ENCODE peak calls at places on chromosomes 12 and 14, in five cellular contexts. S, I, A, K and T are unnamed samples.

GRCh38 chr12:8953773-8954402 is 4.4 kb upstream of the M6PR start:
- DNase-seq in I (no peak), K (no peak), A (no peak), S (no peak), T (no peak)

GRCh38 chr14:74531011-74531410 is 37.4 kb downstream of the ISCA2 start:
- DNase-seq in I (no peak), S (no peak), A (no peak), K (no peak), T (no peak)

GRCh38 chr14:51357250-51357649 is 117.2 kb downstream of the TMX1 start:
- DNase-seq in A (no peak), K (no peak), I (no peak), S (no peak), T (no peak)

GRCh38 chr12:71046215-71046614 is 111.6 kb downstream of the TSPAN8 start:
- DNase-seq in I (no peak), K (no peak), A (no peak), S (no peak), T (no peak)

GRCh38 chr12:46342562-46343033 is 30.0 kb downstream of the SLC38A2 start:
- DNase-seq in A (no peak), K (no peak), S (no peak), I (peak; percentile 13), T (no peak)

GRCh38 chr14:68042591-68043210 is 223.1 kb downstream of the RAD51B start:
- DNase-seq in K (no peak), I (peak; percentile 50), A (no peak), S (no peak), T (no peak)

GRCh38 chr12:88334271-88334670 is 192.2 kb downstream of the TMTC3 start:
- DNase-seq in K (no peak), S (no peak), I (peak; percentile 19), A (no peak), T (no peak)

GRCh38 chr14:102096569-102097188 is 9.8 kb upstream of the HSP90AA1 start:
- DNase-seq in S (peak; percentile 93), I (peak; percentile 87), K (no peak), A (peak; percentile 36), T (peak; percentile 90)

GRCh38 chr12:95218164-95218851 is 701 bp downstream of the VEZT start:
- DNase-seq in S (no peak), A (no peak), K (no peak), I (no peak), T (no peak)

GRCh38 chr14:93430889-93431670 is at the start of gene UNC79:
- DNase-seq in A (no peak), K (no peak), I (no peak), S (no peak), T (no peak)

GRCh38 chr12:108305520-108305919 is 33.6 kb downstream of the CMKLR1 start:
- DNase-seq in I (peak; percentile 21), K (no peak), S (peak; percentile 95), A (no peak), T (peak; percentile 80)

GRCh38 chr14:44448816-44449411 is 58.2 kb downstream of the FSCB start:
- DNase-seq in I (no peak), K (no peak), S (no peak), A (no peak), T (no peak)

GRCh38 chr14:75267141-75267601 is 11.5 kb upstream of the FOS start:
- DNase-seq in A (no peak), K (no peak), I (no peak), S (peak; percentile 55), T (no peak)

GRCh38 chr14:81521356-81521755 is 12.3 kb downstream of the SEL1L start:
- DNase-seq in S (no peak), I (no peak), K (no peak), A (no peak), T (no peak)

GRCh38 chr12:69052613-69053408 is 119.8 kb upstream of the CPM start:
- DNase-seq in I (peak; percentile 25), A (no peak), S (no peak), K (no peak), T (no peak)

GRCh38 chr12:21165048-21165447 is 34.1 kb downstream of the SLCO1B1 start:
- DNase-seq in I (no peak), A (no peak), K (no peak), S (no peak), T (no peak)

GRCh38 chr14:96055753-96056508 is 16.8 kb downstream of the C14orf132 start:
- DNase-seq in A (no peak), K (no peak), I (no peak), S (no peak), T (peak; percentile 32)

GRCh38 chr12:108457006-108457733 is 57.9 kb upstream of the FICD start:
- DNase-seq in S (no peak), A (peak; percentile 7), I (no peak), K (no peak), T (no peak)

GRCh38 chr12:46377678-46378077 is 5.1 kb upstream of the SLC38A2 start:
- DNase-seq in S (no peak), I (no peak), A (no peak), K (no peak), T (no peak)

GRCh38 chr14:60430276-60430675 is 55.6 kb downstream of the C14orf39 start:
- DNase-seq in I (no peak), A (no peak), S (no peak), K (no peak), T (no peak)

GRCh38 chr14:31127690-31128089 is 79.9 kb downstream of the HECTD1 start:
- DNase-seq in K (no peak), S (no peak), A (no peak), I (no peak), T (no peak)

GRCh38 chr14:76939015-76939742 is 89.3 kb downstream of the IRF2BPL start:
- DNase-seq in K (no peak), A (no peak), I (no peak), S (no peak), T (no peak)

GRCh38 chr14:75383721-75384120 is 44.1 kb upstream of the JDP2 start:
- DNase-seq in I (no peak), S (no peak), K (no peak), A (no peak), T (no peak)

GRCh38 chr14:21106191-21106505 is 5.3 kb downstream of the TMEM253 start:
- DNase-seq in S (no peak), A (no peak), K (no peak), I (no peak), T (no peak)

GRCh38 chr14:37591941-37592287 is 3.1 kb downstream of the FOXA1 start:
- DNase-seq in I (no peak), S (no peak), K (no peak), A (no peak), T (no peak)

GRCh38 chr12:96070670-96071279 is 35.4 kb upstream of the LTA4H start:
- DNase-seq in S (no peak), A (no peak), K (no peak), I (no peak), T (no peak)

GRCh38 chr12:90090929-90091651 is 382.5 kb upstream of the ATP2B1 start:
- DNase-seq in A (peak; percentile 71), S (no peak), K (no peak), I (no peak), T (no peak)

GRCh38 chr12:89243786-89244185 is 108.5 kb downstream of the DUSP6 start:
- DNase-seq in I (no peak), A (no peak), S (no peak), K (no peak), T (no peak)

GRCh38 chr12:53219956-53220856 is 11.8 kb downstream of the RARG start:
- DNase-seq in I (peak; percentile 63), A (peak; percentile 72), K (peak; percentile 42), S (no peak), T (peak; percentile 95)

GRCh38 chr12:53221203-53222076 is 10.6 kb downstream of the RARG start:
- DNase-seq in I (peak; percentile 77), K (no peak), A (no peak), S (no peak), T (peak; percentile 92)

GRCh38 chr12:53219116-53219955 is 12.3 kb upstream of the ITGB7 start:
- DNase-seq in S (no peak), A (no peak), I (no peak), K (no peak), T (peak; percentile 86)

GRCh38 chr12:53222170-53223005 is 9.6 kb downstream of the RARG start:
- DNase-seq in K (no peak), A (no peak), I (no peak), S (no peak), T (peak; percentile 64)

GRCh38 chr12:53220857-53221202 is 11.2 kb downstream of the RARG start:
- DNase-seq in K (no peak), I (peak; percentile 84), A (no peak), S (peak; percentile 95), T (peak; percentile 96)
- TF ChIP-seq POLR2AphosphoS5 in K (peak; percentile 56), I (peak; percentile 75), A (no peak), S (no peak), T (peak; percentile 72)

DNA sequence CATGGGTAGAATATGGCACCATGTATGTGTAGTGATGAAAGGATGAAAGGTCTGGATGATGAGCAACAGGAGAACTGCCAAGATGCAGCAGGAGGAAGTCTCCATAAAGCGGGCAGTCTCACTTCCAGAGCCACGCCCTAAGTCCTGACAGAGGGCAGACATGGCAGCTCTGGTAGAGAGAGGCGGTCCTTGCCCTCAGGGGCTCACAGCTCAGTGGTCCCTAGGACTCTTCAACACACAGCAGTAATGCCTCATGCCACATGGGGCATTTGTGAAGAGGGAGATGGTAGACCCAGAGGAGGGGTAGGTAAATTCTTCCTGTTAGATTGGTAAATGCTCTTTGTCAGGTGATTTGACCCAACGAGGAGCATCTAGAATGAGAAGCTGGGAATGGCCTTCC is 1088.4 kb downstream of the BCL11B start:
- DNase-seq in A (no peak), K (no peak), I (no peak), S (no peak), T (no peak)
- H3K4me3 ChIP-seq in A (no peak overlapping the region), K (no peak overlapping the region), I (no peak overlapping the region), S (no peak overlapping the region), T (no peak overlapping the region)

DNA sequence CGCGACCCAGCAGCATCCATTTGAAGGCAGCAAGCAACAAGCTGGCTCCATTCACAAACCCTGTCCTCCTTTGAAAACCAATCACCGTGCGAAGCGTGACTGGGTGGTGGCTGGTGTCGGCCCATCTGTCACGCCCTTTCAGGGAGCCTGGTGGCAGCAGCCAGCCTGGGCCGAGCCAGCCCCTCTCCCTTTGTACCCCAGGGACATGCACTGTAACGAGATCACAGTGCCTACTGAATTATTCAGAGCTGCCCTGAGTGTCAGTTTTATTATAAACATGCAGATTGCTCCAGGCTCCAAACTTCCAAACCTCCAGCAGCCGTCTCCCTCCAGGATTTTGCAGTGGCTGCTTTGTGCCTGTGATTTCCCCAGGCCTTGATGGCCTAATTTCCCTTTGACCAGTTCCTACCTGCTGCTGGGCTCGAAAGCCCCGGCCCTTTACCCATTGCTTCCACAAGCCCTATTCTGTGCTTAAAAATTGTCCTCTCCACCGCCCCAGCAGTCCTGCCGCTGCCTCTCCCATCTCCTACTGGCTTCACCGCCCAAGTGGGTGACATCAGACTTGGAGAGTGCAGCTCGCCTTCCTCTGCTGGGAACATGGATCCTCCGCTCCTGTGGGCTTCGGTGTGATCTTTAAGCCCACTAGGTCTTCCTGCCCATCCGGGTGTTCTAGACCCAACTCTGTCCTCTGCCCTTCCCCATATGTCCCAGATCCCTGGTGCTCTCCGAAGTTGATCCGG is 22.5 kb upstream of the CTDSP2 start:
- DNase-seq in A (no peak), K (peak; percentile 66), I (no peak), S (no peak), T (no peak)
- TF ChIP-seq POLR2AphosphoS5 in A (no peak), K (peak; percentile 36), I (no peak), S (no peak), T (no peak)

DNA sequence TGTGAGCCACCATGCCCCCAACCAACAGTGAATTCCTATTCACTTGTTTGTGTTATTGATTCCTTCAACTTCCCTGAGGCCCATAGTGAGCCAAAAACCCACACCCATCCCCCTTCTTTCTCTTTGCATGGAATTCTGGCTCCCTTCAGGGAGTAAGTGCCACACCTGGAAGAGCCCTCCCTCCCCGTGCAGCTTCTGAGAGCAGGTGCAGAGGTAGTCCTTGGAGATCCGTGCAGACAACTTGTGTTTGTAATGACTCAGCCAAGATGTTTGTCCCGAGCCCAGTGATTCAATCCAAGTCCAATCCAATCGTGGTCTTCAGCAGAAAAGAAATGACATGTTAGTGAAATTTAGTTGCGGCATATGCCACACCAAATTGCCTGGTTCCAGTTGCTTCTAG is 27.4 kb downstream of the GPRC5A start:
- DNase-seq in I (no peak), S (no peak), A (no peak), K (no peak), T (no peak)
- H3K4me3 ChIP-seq in I (no peak overlapping the region), S (no peak overlapping the region), A (no peak overlapping the region), K (no peak overlapping the region), T (no peak overlapping the region)